ENCODE peak calls at places on chromosome 9, in eight cellular contexts. A, R, B, S, G, K, C and L are unnamed samples.

GRCh38 chr9:132973713-132974112 is 4.8 kb upstream of the GFI1B start:
- DNase-seq in A (no peak), R (peak), B (no peak), S (peak), G (no peak), K (no peak), C (peak), L (no peak)

GRCh38 chr9:131418143-131419028 is 24.5 kb downstream of the PRRC2B start:
- DNase-seq in A (no peak), R (peak), B (no peak), S (peak), G (no peak), K (peak), C (peak), L (no peak)

GRCh38 chr9:21864505-21864904 is 62.1 kb downstream of the MTAP start:
- DNase-seq in A (no peak), R (no peak), B (no peak), S (no peak), G (no peak), K (no peak), C (no peak), L (no peak)

GRCh38 chr9:92983984-92984589 is 36.8 kb downstream of the FGD3 start:
- DNase-seq in A (no peak), R (no peak), B (no peak), S (no peak), G (no peak), K (no peak), C (peak), L (no peak)

GRCh38 chr9:3980771-3981170 is 319.1 kb downstream of the GLIS3 start:
- DNase-seq in A (no peak), R (no peak), B (no peak), S (peak), G (no peak), K (no peak), C (no peak), L (no peak)

GRCh38 chr9:99050924-99051323 is 54.0 kb upstream of the TGFBR1 start:
- DNase-seq in A (no peak), R (no peak), B (no peak), S (no peak), G (no peak), K (no peak), C (no peak), L (no peak)

GRCh38 chr9:61668846-61669245 is 479.0 kb downstream of the SPATA31A7 start:
- DNase-seq in A (no peak), R (no peak), B (no peak), S (no peak), G (no peak), K (peak), C (no peak), L (no peak)

GRCh38 chr9:93897075-93897970 is 57.8 kb downstream of the BARX1 start:
- DNase-seq in A (no peak), R (no peak), B (no peak), S (no peak), G (no peak), K (peak), C (no peak), L (peak)

GRCh38 chr9:127076860-127077657 is 45.4 kb downstream of the ANGPTL2 start:
- DNase-seq in A (no peak), R (no peak), B (no peak), S (no peak), G (no peak), K (no peak), C (no peak), L (no peak)

GRCh38 chr9:133634024-133634691 is 2.0 kb upstream of the DBH start:
- DNase-seq in A (no peak), R (no peak), B (no peak), S (no peak), G (no peak), K (peak), C (peak), L (no peak)

GRCh38 chr9:70143394-70144130 is 99.9 kb downstream of the MAMDC2 start:
- DNase-seq in A (no peak), R (no peak), B (no peak), S (no peak), G (no peak), K (no peak), C (no peak), L (no peak)

GRCh38 chr9:35102465-35102768 is 514 bp downstream of the STOML2 start:
- DNase-seq in A (no peak), R (no peak), B (no peak), S (peak), G (no peak), K (peak), C (no peak), L (no peak)

GRCh38 chr9:36928670-36929349 is 105.3 kb downstream of the PAX5 start:
- DNase-seq in A (no peak), R (peak), B (peak), S (peak), G (peak), K (no peak), C (no peak), L (no peak)

GRCh38 chr9:133188006-133188842 is 20.8 kb downstream of the OBP2B start:
- DNase-seq in A (no peak), R (peak), B (no peak), S (no peak), G (no peak), K (peak), C (peak), L (no peak)

GRCh38 chr9:23822331-23823169 is 3.5 kb downstream of the ELAVL2 start:
- DNase-seq in A (no peak), R (no peak), B (no peak), S (no peak), G (no peak), K (peak), C (no peak), L (no peak)

GRCh38 chr9:89109666-89110065 is 69.0 kb downstream of the SHC3 start:
- DNase-seq in A (no peak), R (no peak), B (no peak), S (peak), G (no peak), K (no peak), C (no peak), L (no peak)

GRCh38 chr9:1726993-1727759 is 288.0 kb upstream of the SMARCA2 start:
- DNase-seq in A (no peak), R (no peak), B (no peak), S (no peak), G (no peak), K (peak), C (no peak), L (no peak)

GRCh38 chr9:137312852-137313325 is 10.8 kb upstream of the NRARP start:
- DNase-seq in A (no peak), R (no peak), B (no peak), S (no peak), G (no peak), K (peak), C (no peak), L (peak)

GRCh38 chr9:25003686-25004085 is 458.0 kb upstream of the IZUMO3 start:
- DNase-seq in A (no peak), R (no peak), B (no peak), S (no peak), G (no peak), K (peak), C (no peak), L (no peak)

GRCh38 chr9:113463418-113464285 is at the start of gene RGS3:
- DNase-seq in A (no peak), R (peak), B (no peak), S (no peak), G (no peak), K (peak), C (peak), L (no peak)

GRCh38 chr9:136995370-136995769 is 998 bp downstream of the CLIC3 start:
- DNase-seq in A (no peak), R (no peak), B (no peak), S (no peak), G (no peak), K (no peak), C (no peak), L (no peak)

GRCh38 chr9:112025886-112026285 is 129.3 kb downstream of the UGCG start:
- DNase-seq in A (no peak), R (no peak), B (no peak), S (no peak), G (no peak), K (no peak), C (no peak), L (no peak)

GRCh38 chr9:121386442-121387175 is 16.6 kb upstream of the STOM start:
- DNase-seq in A (no peak), R (no peak), B (no peak), S (no peak), G (no peak), K (no peak), C (no peak), L (no peak)

GRCh38 chr9:109117856-109118801 is 1.6 kb downstream of the TMEM245 start:
- DNase-seq in A (peak), R (peak), B (peak), S (peak), G (no peak), K (no peak), C (peak), L (no peak)

GRCh38 chr9:93206576-93207155 is 22.7 kb downstream of the WNK2 start:
- DNase-seq in A (no peak), R (no peak), B (no peak), S (no peak), G (no peak), K (no peak), C (no peak), L (no peak)

GRCh38 chr9:95874989-95875304 is 544 bp upstream of the ERCC6L2 start:
- DNase-seq in A (peak), R (peak), B (no peak), S (peak), G (no peak), K (peak), C (peak), L (no peak)

GRCh38 chr9:93699650-93700049 is 123.3 kb downstream of the PHF2 start:
- DNase-seq in A (no peak), R (no peak), B (no peak), S (no peak), G (no peak), K (no peak), C (peak), L (no peak)

GRCh38 chr9:11045589-11045988 is 432.8 kb upstream of the PTPRD start:
- DNase-seq in A (no peak), R (no peak), B (no peak), S (no peak), G (no peak), K (no peak), C (no peak), L (no peak)

GRCh38 chr9:124489222-124489621 is 18.0 kb downstream of the NR5A1 start:
- DNase-seq in A (no peak), R (no peak), B (peak), S (peak), G (no peak), K (no peak), C (no peak), L (no peak)

GRCh38 chr9:2939368-2939767 is 95.5 kb upstream of the PUM3 start:
- DNase-seq in A (no peak), R (no peak), B (no peak), S (no peak), G (no peak), K (no peak), C (no peak), L (no peak)

GRCh38 chr9:136985853-136986252 is 3.1 kb downstream of the LCNL1 start:
- DNase-seq in A (no peak), R (no peak), B (no peak), S (no peak), G (no peak), K (no peak), C (no peak), L (no peak)